ENCODE peak calls at places on chromosome 15, in four cellular contexts. One of them, this sample, is unnamed.

GRCh38 chr15:40046721-40047412 is 7.9 kb upstream of the SRP14 start:
- DNase-seq in NCI-H1092: no peak
- DNase-seq in choroid plexus epithelial cell: peak
- DNase-seq in occipital lobe: no peak
- DNase-seq in this sample: no peak

GRCh38 chr15:63234479-63234878 is 42.9 kb upstream of the APH1B start:
- DNase-seq in NCI-H1092: no peak
- DNase-seq in choroid plexus epithelial cell: peak
- DNase-seq in occipital lobe: no peak
- DNase-seq in this sample: no peak

GRCh38 chr15:77599899-77600298 is 32.8 kb downstream of the LINGO1 start:
- DNase-seq in NCI-H1092: peak
- DNase-seq in choroid plexus epithelial cell: peak
- DNase-seq in occipital lobe: no peak
- DNase-seq in this sample: peak

GRCh38 chr15:91521996-91522395 is 331.5 kb upstream of the SLCO3A1 start:
- DNase-seq in NCI-H1092: no peak
- DNase-seq in choroid plexus epithelial cell: no peak
- DNase-seq in occipital lobe: no peak
- DNase-seq in this sample: no peak

GRCh38 chr15:70907784-70908471 is 15.3 kb downstream of the LRRC49 start:
- DNase-seq in NCI-H1092: no peak
- DNase-seq in choroid plexus epithelial cell: no peak
- DNase-seq in occipital lobe: no peak
- DNase-seq in this sample: no peak

GRCh38 chr15:93221754-93222153 is 132.7 kb upstream of the RGMA start:
- DNase-seq in NCI-H1092: no peak
- DNase-seq in choroid plexus epithelial cell: no peak
- DNase-seq in occipital lobe: no peak
- DNase-seq in this sample: no peak

GRCh38 chr15:47961401-47962090 is 159.2 kb upstream of the SLC24A5 start:
- DNase-seq in NCI-H1092: no peak
- DNase-seq in choroid plexus epithelial cell: no peak
- DNase-seq in occipital lobe: no peak
- DNase-seq in this sample: no peak

GRCh38 chr15:70397816-70398215 is 300.1 kb upstream of the TLE3 start:
- DNase-seq in NCI-H1092: no peak
- DNase-seq in choroid plexus epithelial cell: no peak
- DNase-seq in occipital lobe: no peak
- DNase-seq in this sample: no peak

GRCh38 chr15:91890614-91891013 is 37.1 kb downstream of the SLCO3A1 start:
- DNase-seq in NCI-H1092: no peak
- DNase-seq in choroid plexus epithelial cell: no peak
- DNase-seq in occipital lobe: no peak
- DNase-seq in this sample: no peak

GRCh38 chr15:43826029-43826507 is 734 bp upstream of the WDR76 start:
- DNase-seq in NCI-H1092: no peak
- DNase-seq in choroid plexus epithelial cell: no peak
- DNase-seq in occipital lobe: no peak
- DNase-seq in this sample: no peak

GRCh38 chr15:39269821-39270220 is 311.1 kb upstream of the THBS1 start:
- DNase-seq in NCI-H1092: no peak
- DNase-seq in choroid plexus epithelial cell: no peak
- DNase-seq in occipital lobe: no peak
- DNase-seq in this sample: no peak

GRCh38 chr15:48695088-48695834 is 49.8 kb upstream of the FBN1 start:
- DNase-seq in NCI-H1092: no peak
- DNase-seq in choroid plexus epithelial cell: peak
- DNase-seq in occipital lobe: no peak
- DNase-seq in this sample: no peak